ENCODE peak calls at places on chromosomes 1 and 21, in ten cellular contexts. O, G, R, C, D, V, Q, Y, J and X are unnamed samples.

GRCh38 chr1:157399984-157400382 is 152.3 kb downstream of the FCRL5 start:
- DNase-seq in O (no peak), G (no peak), R (no peak), C (no peak), D (no peak), V (no peak), Q (peak; percentile 10), Y (no peak), J (no peak), X (no peak)

GRCh38 chr1:186813420-186813819 is 15.3 kb upstream of the PLA2G4A start:
- DNase-seq in O (no peak), G (no peak), R (no peak), C (peak; percentile 4), D (no peak), V (no peak), Q (no peak), Y (no peak), J (no peak), X (no peak)

GRCh38 chr1:15628003-15628402 is 10.7 kb downstream of the DDI2 start:
- DNase-seq in O (no peak), G (no peak), R (no peak), C (no peak), D (no peak), V (no peak), Q (no peak), Y (no peak), J (no peak), X (no peak)

GRCh38 chr1:205916541-205916940 is 26.7 kb downstream of the SLC26A9 start:
- DNase-seq in O (no peak), G (no peak), R (no peak), C (peak; percentile 50), D (no peak), V (no peak), Q (no peak), Y (no peak), J (no peak), X (no peak)

GRCh38 chr1:58594556-58594955 is 17.5 kb upstream of the TACSTD2 start:
- DNase-seq in O (no peak), G (no peak), R (no peak), C (no peak), D (no peak), V (no peak), Q (no peak), Y (no peak), J (no peak), X (no peak)

GRCh38 chr21:41673596-41674335 is 93.1 kb downstream of the RIPK4 start:
- DNase-seq in O (peak; percentile 88), G (peak; percentile 38), R (no peak), C (no peak), D (no peak), V (no peak), Q (no peak), Y (no peak), J (no peak), X (no peak)

GRCh38 chr1:19765623-19766022 is 34.1 kb downstream of the TMCO4 start:
- DNase-seq in O (no peak), G (no peak), R (no peak), C (peak; percentile 92), D (no peak), V (peak; percentile 75), Q (no peak), Y (no peak), J (no peak), X (peak; percentile 78)

GRCh38 chr1:111127923-111128643 is 11.8 kb downstream of the DRAM2 start:
- DNase-seq in O (no peak), G (no peak), R (no peak), C (no peak), D (no peak), V (no peak), Q (no peak), Y (no peak), J (no peak), X (no peak)

DNA sequence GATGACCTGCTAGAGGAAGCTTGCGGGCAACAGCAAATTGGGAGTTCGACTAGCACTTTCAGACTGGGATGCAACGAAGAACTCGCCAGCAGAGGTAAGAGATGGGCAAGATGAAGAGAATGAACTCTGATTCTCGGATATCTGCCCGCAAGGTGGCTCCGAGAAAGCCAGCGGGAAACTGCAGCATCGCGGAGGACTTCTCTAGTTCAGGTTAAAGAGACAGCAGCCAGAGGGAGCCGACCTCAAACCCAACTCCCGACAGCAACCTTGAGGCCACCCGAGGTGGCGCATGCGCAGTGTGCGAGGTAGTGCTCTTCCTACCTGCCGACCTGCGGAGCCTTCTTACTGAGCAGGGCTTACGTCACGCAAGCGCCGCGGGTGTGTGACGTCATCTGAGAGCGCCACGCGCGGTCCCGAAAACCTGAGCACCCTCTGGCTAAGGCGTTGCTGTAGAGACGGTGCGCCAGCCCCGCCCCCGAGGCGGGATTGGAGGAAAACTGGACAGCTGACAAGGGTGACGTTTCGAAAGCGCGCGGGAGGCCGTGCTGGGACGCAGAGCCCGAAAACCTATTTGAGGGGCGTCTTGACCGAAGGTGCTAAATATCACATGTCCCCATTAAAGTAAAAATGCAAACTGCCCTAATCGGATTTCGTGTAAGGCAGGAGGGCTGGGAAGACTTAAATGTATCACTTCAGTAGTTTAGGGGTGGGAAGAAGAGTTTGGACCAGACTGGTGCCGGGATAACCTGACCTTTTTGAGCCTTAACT is 110.5 kb upstream of the SLC25A33 start:
- DNase-seq in O (peak; percentile 100), G (peak; percentile 99), R (peak; percentile 99), C (peak; percentile 99), D (peak; percentile 99), V (peak; percentile 87), Q (peak; percentile 98), Y (peak; percentile 100), J (peak; percentile 99), X (peak; percentile 93)
- TF ChIP-seq POLR2A in O (peak; percentile 84), G (no peak), R (peak; percentile 68), C (peak; percentile 63), D (peak; percentile 78), V (peak; percentile 62), Q (peak; percentile 79), Y (no peak), J (peak; percentile 58), X (no peak)

DNA sequence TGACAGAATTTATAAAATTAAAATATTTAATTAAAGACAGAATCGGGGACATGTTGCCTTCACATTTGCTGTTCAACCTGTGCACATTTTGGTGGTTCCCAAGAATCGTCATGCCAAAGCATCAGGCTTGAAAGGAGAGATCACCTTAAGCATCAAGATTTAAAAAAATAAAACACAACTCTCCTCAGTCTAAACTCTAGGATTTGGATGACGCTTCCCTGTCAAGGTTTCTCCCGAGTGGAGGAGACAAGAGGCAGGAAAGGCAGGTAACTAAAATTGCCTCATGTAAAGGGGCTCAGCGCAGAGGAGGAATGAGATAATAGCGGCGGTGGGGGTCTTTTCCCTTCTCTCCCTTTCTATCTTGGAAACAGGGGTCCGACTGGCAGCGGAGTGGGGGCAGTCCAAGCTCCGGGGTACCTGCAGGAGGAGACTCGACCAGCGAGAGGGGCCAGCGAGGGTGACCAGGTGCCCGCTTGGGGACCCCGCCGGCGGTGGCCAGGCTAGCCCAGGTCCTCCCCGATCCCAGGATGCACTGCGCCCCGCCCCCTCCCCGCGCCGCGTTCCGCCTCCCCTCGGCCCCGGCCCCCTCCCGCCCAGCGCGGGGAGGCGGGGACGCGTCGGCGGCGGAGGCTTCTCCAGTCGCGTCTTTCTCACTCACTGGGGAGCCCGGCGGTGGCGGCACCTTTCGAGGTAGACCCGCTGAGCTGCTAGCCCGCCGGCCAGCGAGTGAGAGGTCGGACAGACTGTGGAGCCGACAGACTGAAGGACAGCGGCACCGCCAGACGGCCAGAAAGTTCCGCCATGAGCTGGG is at the start of gene FNBP1L:
- DNase-seq in O (peak; percentile 83), G (peak; percentile 83), R (peak; percentile 84), C (peak; percentile 52), D (peak; percentile 77), V (peak; percentile 61), Q (peak; percentile 65), Y (peak; percentile 81), J (peak; percentile 76), X (peak; percentile 78)
- TF ChIP-seq POLR2A in O (peak; percentile 87), G (no peak), R (peak; percentile 65), C (no peak), D (no peak), V (peak; percentile 45), Q (peak; percentile 85), Y (no peak), J (peak; percentile 32), X (peak; percentile 56)

GRCh38 chr1:83860506-83861221 is 138.3 kb downstream of the TTLL7 start:
- DNase-seq in O (peak; percentile 90), G (peak; percentile 73), R (peak; percentile 87), C (no peak), D (peak; percentile 77), V (peak; percentile 45), Q (peak; percentile 27), Y (peak; percentile 87), J (peak; percentile 28), X (no peak)
- TF ChIP-seq POLR2A in O (peak; percentile 78), G (no peak), R (no peak), C (no peak), D (no peak), V (no peak), Q (no peak), Y (no peak), J (no peak), X (no peak)

GRCh38 chr1:201938440-201939005 is 7.8 kb downstream of the LMOD1 start:
- DNase-seq in O (no peak), G (no peak), R (no peak), C (no peak), D (no peak), V (no peak), Q (no peak), Y (no peak), J (no peak), X (no peak)

GRCh38 chr1:201944002-201944401 is 2.3 kb downstream of the LMOD1 start:
- DNase-seq in O (no peak), G (no peak), R (no peak), C (no peak), D (no peak), V (no peak), Q (no peak), Y (no peak), J (no peak), X (no peak)

GRCh38 chr1:201939271-201939973 is 6.9 kb downstream of the LMOD1 start:
- DNase-seq in O (no peak), G (no peak), R (no peak), C (no peak), D (no peak), V (no peak), Q (no peak), Y (no peak), J (no peak), X (no peak)

GRCh38 chr1:201942129-201942495 is 4.2 kb downstream of the LMOD1 start:
- DNase-seq in O (no peak), G (no peak), R (no peak), C (no peak), D (no peak), V (no peak), Q (no peak), Y (no peak), J (no peak), X (no peak)

DNA sequence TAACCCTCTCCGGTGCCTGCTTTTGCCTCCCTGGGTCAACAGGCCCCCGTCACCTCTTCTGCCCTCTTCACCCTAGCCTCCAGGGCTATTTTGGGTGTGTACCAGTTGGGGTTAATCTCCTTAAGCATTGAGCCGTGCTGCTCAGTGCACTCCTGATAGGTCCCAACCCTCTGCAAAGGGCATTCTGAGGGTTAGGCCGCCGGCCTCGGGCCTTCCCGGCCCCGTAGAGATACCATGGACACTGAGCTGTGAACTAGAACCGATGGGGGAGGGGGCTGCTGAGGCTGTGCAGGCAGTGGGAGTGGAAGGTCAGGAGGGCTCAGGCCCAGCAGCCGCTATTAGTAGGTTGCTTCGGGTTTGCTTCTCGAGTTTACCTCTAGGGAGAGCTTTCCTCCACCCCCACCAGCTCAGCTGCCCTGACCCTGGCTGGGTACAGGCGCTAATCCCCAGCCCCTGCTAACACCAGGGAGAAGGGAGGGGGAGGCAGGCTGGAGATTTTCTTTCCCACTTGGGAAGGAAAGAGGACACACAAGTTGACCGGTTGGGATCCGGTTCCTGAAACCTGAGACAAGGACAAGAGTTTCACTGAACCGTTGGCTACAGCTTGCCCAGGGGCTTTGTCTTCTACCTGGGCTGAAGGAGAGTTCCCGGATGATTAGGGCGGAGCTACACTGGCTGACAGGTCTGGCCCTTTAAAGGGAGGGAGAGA is 4.8 kb downstream of the LMOD1 start:
- DNase-seq in O (no peak), G (no peak), R (no peak), C (no peak), D (no peak), V (no peak), Q (peak; percentile 49), Y (no peak), J (no peak), X (no peak)
- TF ChIP-seq POLR2A in O (no peak), G (no peak), R (no peak), C (no peak), D (no peak), V (no peak), Q (peak; percentile 58), Y (no peak), J (no peak), X (no peak)